ENCODE peak calls at places on chromosomes 6 and 20, in four cellular contexts. G is H9, L is IMR-90, U is H1. B is an unnamed sample.

GRCh38 chr6:11163932-11164331 is 52.4 kb upstream of the ERVFRD-1 start:
- DNase-seq in L (no peak), U (no peak), G (no peak), B (no peak)

GRCh38 chr6:72595812-72596211 is 26.1 kb upstream of the KCNQ5 start:
- DNase-seq in G (no peak), U (no peak), L (no peak), B (no peak)

GRCh38 chr6:37130704-37131103 is 39.2 kb upstream of the PIM1 start:
- DNase-seq in G (no peak), L (peak; percentile 56), U (no peak), B (no peak)

GRCh38 chr20:10213526-10213925 is 5.1 kb upstream of the SNAP25 start:
- DNase-seq in L (no peak), U (no peak), G (no peak), B (no peak)

GRCh38 chr20:48339147-48339985 is 488.4 kb downstream of the PREX1 start:
- DNase-seq in G (no peak), U (no peak), L (peak; percentile 77), B (no peak)

GRCh38 chr6:119346450-119346849 is 3.1 kb downstream of the MAN1A1 start:
- DNase-seq in U (no peak), L (no peak), G (no peak), B (no peak)

GRCh38 chr20:62741701-62742491 is 33.3 kb downstream of the NTSR1 start:
- DNase-seq in G (no peak), U (no peak), L (no peak), B (no peak)

GRCh38 chr6:116511424-116512131 is at the start of gene CALHM5:
- DNase-seq in G (peak; percentile 36), L (peak; percentile 94), U (no peak), B (peak; percentile 94)

GRCh38 chr20:14612389-14612788 is 275.0 kb upstream of the FLRT3 start:
- DNase-seq in L (peak; percentile 4), U (no peak), G (no peak), B (peak; percentile 12)

GRCh38 chr20:34109442-34109841 is 2.6 kb downstream of the EIF2S2 start:
- DNase-seq in G (no peak), U (no peak), L (no peak), B (no peak)
- H4K5ac ChIP-seq in G (no peak overlapping the region), U (no peak overlapping the region), L (no peak overlapping the region), B (no peak overlapping the region)

GRCh38 chr6:66149132-66149531 is 442.1 kb upstream of the EYS start:
- DNase-seq in U (no peak), L (no peak), G (no peak), B (no peak)

DNA sequence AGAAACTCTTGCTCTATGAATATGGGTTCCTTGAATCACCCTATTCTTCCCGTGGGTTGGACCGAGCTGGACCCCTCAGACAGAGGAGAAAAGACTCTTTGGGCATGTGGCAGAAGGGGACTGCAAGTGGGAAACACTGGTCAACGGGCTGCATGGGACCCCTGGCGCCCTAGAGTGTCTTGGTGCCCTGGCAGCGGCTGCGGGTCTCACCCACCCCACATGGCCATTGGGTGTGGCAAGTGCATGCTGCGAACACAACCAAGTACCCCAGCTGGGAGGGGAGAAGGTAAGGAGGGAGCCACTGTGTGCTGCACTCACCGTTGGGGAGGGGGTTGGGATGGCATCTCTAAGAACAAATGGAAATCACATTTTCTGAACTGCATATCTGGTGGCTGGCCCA is 438.8 kb upstream of the EYS start:
- DNase-seq in L (no peak), G (no peak), U (no peak), B (no peak)
- H4K5ac ChIP-seq in L (no peak overlapping the region), G (no peak overlapping the region), U (no peak overlapping the region), B (no peak overlapping the region)

GRCh38 chr20:22074635-22075034 is 369.2 kb downstream of the PAX1 start:
- DNase-seq in U (no peak), G (no peak), L (no peak), B (no peak)
- H4K5ac ChIP-seq in U (no peak overlapping the region), G (no peak overlapping the region), L (no peak overlapping the region), B (no peak overlapping the region)

DNA sequence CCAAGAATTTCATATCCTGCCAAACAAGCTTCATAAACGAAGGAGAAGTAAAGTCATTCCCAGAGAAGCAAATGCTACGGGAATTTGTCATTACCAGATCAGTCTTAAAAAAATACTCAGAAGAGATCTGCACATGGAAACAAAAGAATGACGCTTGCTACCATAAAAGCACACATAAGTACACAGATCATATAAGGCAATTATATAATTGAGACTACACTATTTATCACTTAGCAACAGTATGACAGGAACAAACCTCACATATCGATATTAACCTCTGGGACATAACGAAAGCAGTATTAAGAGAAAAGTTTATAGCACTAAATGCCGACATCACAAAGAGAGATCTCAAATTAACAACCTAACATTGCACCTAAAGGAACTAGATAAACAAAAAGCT is 67.6 kb upstream of the TMEM200A start:
- DNase-seq in U (no peak), L (no peak), G (no peak), B (no peak)
- H4K5ac ChIP-seq in U (no peak overlapping the region), L (no peak overlapping the region), G (no peak overlapping the region), B (no peak overlapping the region)

GRCh38 chr6:81693212-81693611 is 59.3 kb downstream of the TENT5A start:
- DNase-seq in U (no peak), G (no peak), L (no peak), B (no peak)

GRCh38 chr6:81696505-81696904 is 56.0 kb downstream of the TENT5A start:
- DNase-seq in U (no peak), L (peak; percentile 33), G (no peak), B (no peak)

GRCh38 chr6:81697564-81697963 is 54.9 kb downstream of the TENT5A start:
- DNase-seq in L (peak; percentile 55), G (no peak), U (no peak), B (no peak)

GRCh38 chr6:81694855-81695254 is 57.6 kb downstream of the TENT5A start:
- DNase-seq in U (no peak), G (no peak), L (no peak), B (no peak)

GRCh38 chr6:81694214-81694613 is 58.3 kb downstream of the TENT5A start:
- DNase-seq in G (no peak), U (no peak), L (no peak), B (no peak)
- H4K5ac ChIP-seq in G (no peak overlapping the region), U (no peak overlapping the region), L (no peak overlapping the region), B (no peak overlapping the region)

GRCh38 chr20:47113362-47114118 is 218.9 kb downstream of the EYA2 start:
- DNase-seq in U (no peak), G (no peak), L (peak; percentile 76), B (no peak)

GRCh38 chr20:47110819-47111218 is 216.2 kb downstream of the EYA2 start:
- DNase-seq in G (no peak), U (no peak), L (no peak), B (no peak)

GRCh38 chr20:47111576-47111975 is 216.9 kb downstream of the EYA2 start:
- DNase-seq in U (no peak), L (peak; percentile 61), G (no peak), B (no peak)

GRCh38 chr20:47108994-47109393 is 214.4 kb downstream of the EYA2 start:
- DNase-seq in G (no peak), U (no peak), L (no peak), B (no peak)
- H4K5ac ChIP-seq in G (no peak overlapping the region), U (no peak overlapping the region), L (no peak overlapping the region), B (no peak overlapping the region)

GRCh38 chr6:51511081-51511480 is 576.3 kb downstream of the PKHD1 start:
- DNase-seq in G (no peak), L (no peak), U (no peak), B (no peak)

GRCh38 chr6:51509597-51509996 is 577.8 kb downstream of the PKHD1 start:
- DNase-seq in L (no peak), U (no peak), G (no peak), B (no peak)

DNA sequence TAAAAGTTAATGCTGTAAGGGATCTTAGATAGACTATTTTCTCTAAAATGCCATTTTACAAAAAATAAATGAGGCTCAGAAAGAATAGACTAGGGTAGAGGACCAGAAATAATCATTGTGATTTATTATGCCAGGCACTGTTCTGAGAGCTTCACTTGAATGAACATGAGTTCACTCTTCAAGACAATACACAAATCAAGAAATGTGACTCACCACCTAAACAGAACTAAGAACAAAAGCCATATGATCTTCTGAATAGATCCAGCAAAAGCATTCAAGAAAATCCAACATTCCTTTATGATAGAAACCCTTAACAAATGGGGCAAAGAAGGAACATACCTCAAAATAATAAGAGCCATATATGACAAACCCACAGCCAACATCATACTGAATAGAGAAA is 582.0 kb downstream of the PKHD1 start:
- DNase-seq in U (no peak), G (no peak), L (no peak), B (no peak)
- H4K5ac ChIP-seq in U (no peak overlapping the region), G (no peak overlapping the region), L (no peak overlapping the region), B (no peak overlapping the region)